ENCODE peak calls at places on chromosomes 2 and 18, in nine cellular contexts. A is ovary, H is lower leg skin, P is IMR-90, Y is transverse colon, Q is endothelial cell of umbilical vein, G is K562, K is prostate gland, X is HepG2. C is an unnamed sample.
A peak's percentile ranks its signal among the peaks of the same experiment; 100 is the strongest.

GRCh38 chr2:127559454-127559853 is 24.0 kb downstream of the MYO7B start:
- DNase-seq in A (no peak), H (peak; percentile 66), P (no peak), Y (no peak), Q (no peak), G (no peak), K (no peak), X (no peak), C (no peak)

GRCh38 chr2:155215037-155215707 is 516.7 kb downstream of the KCNJ3 start:
- DNase-seq in A (no peak), H (no peak), P (no peak), Y (no peak), Q (no peak), G (no peak), K (no peak), X (no peak), C (no peak)

GRCh38 chr2:231683292-231683898 is 24.9 kb upstream of the PTMA start:
- DNase-seq in A (no peak), H (no peak), P (no peak), Y (no peak), Q (no peak), G (no peak), K (no peak), X (no peak), C (no peak)

GRCh38 chr2:152657042-152657441 is 60.2 kb downstream of the PRPF40A start:
- DNase-seq in A (no peak), H (no peak), P (no peak), Y (no peak), Q (no peak), G (no peak), K (no peak), X (no peak), C (no peak)

GRCh38 chr2:176056411-176056810 is 27.4 kb downstream of the EVX2 start:
- DNase-seq in A (no peak), H (no peak), P (no peak), Y (no peak), Q (no peak), G (no peak), K (no peak), X (no peak), C (no peak)

GRCh38 chr2:233426619-233427342 is 72.5 kb downstream of the DGKD start:
- DNase-seq in A (no peak), H (no peak), P (peak; percentile 99), Y (no peak), Q (no peak), G (peak; percentile 61), K (no peak), X (peak; percentile 72), C (peak; percentile 58)

GRCh38 chr18:34972765-34973414 is 68.3 kb upstream of the MAPRE2 start:
- DNase-seq in A (no peak), H (no peak), P (no peak), Y (no peak), Q (no peak), G (no peak), K (no peak), X (no peak), C (no peak)

GRCh38 chr2:15982285-15982967 is 42.1 kb downstream of the MYCN start:
- DNase-seq in A (no peak), H (no peak), P (no peak), Y (no peak), Q (no peak), G (no peak), K (no peak), X (no peak), C (no peak)

GRCh38 chr2:206115026-206115578 is 29.1 kb upstream of the INO80D start:
- DNase-seq in A (no peak), H (no peak), P (no peak), Y (no peak), Q (no peak), G (no peak), K (no peak), X (peak; percentile 20), C (no peak)

GRCh38 chr2:238202326-238203103 is 980 bp downstream of the ILKAP start:
- DNase-seq in A (no peak), H (peak; percentile 75), P (peak; percentile 18), Y (no peak), Q (peak; percentile 39), G (no peak), K (no peak), X (no peak), C (peak; percentile 41)

GRCh38 chr2:62042944-62043343 is 137.5 kb downstream of the COMMD1 start:
- DNase-seq in A (no peak), H (no peak), P (peak; percentile 23), Y (no peak), Q (no peak), G (no peak), K (peak; percentile 78), X (no peak), C (no peak)

GRCh38 chr2:134258684-134259408 is 5.0 kb downstream of the MGAT5 start:
- DNase-seq in A (no peak), H (no peak), P (no peak), Y (peak; percentile 21), Q (no peak), G (no peak), K (no peak), X (no peak), C (no peak)

GRCh38 chr2:197207106-197207505 is 103.5 kb downstream of the ANKRD44 start:
- DNase-seq in A (no peak), H (no peak), P (no peak), Y (no peak), Q (no peak), G (no peak), K (no peak), X (no peak), C (no peak)

GRCh38 chr2:68371581-68371980 is 6.5 kb downstream of the PLEK start:
- DNase-seq in A (no peak), H (no peak), P (no peak), Y (no peak), Q (no peak), G (no peak), K (no peak), X (no peak), C (no peak)

GRCh38 chr2:238848566-238848940 is 668 bp downstream of the TWIST2 start:
- DNase-seq in A (peak; percentile 46), H (peak; percentile 78), P (no peak), Y (no peak), Q (no peak), G (no peak), K (no peak), X (no peak), C (no peak)

GRCh38 chr18:361941-362913 is 94.4 kb upstream of the THOC1 start:
- DNase-seq in A (no peak), H (peak; percentile 93), P (peak; percentile 81), Y (no peak), Q (peak; percentile 85), G (no peak), K (no peak), X (peak; percentile 92), C (no peak)

GRCh38 chr2:239626971-239627598 is 226.3 kb upstream of the HDAC4 start:
- DNase-seq in A (no peak), H (no peak), P (no peak), Y (no peak), Q (no peak), G (no peak), K (no peak), X (no peak), C (no peak)

DNA sequence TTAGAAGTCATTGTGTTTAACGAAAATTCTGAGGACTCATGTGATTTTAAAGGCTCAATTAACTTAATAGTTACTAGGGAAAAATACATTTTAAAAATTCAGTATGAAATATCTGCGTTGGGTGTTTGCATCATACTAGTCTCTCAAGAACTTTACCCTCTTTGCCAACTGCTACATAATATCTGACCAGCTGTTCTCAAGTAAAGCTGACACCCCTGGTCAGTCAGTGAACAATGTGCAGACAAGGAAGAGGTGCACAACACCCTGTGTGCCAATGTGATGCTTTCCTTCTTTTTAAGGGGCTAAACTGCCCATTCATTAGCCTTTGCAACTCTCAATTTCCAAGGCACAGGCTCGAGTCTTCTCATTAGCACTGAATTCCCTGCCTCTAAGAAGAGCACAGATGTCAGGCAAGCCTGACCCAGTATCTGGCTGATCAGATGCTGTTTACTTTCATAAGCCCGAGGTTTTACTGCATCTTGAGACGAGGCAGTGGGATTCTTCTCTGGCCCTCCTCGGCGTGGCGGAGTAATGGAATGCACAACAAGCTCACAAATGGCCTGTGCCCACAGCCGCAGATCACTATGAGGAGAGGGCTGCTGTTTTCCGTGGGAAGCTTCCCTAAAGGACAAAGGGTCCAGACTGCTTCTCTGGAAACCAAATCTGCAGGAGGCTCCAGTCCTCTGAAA is 240.4 kb downstream of the ZNF521 start:
- DNase-seq in A (no peak), H (no peak), P (no peak), Y (no peak), Q (no peak), G (no peak), K (no peak), X (no peak), C (no peak)
- TF ChIP-seq POLR2A in A (no peak), H (no peak), P (no peak), Y (no peak), Q (no peak), G (no peak), K (no peak), X (no peak), C (no peak)

DNA sequence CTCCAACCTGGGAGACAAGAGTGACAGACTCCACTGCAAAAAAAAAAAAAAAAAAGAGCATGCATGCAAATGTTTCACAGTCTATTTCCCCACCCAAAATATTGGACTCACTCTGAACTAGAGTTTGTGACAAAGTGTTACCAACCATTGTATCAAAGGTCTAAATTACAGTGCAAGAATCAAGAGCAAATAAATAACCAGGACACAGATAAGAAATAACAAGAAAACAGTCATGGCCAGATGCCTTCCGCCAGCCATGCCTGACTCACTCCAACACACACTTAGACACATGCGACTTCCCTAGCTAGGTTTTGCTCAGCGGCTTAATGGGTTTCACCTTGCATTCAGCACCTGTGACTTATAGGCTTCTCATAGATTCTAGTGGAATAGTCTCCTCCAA is 62.8 kb downstream of the CYB5A start:
- DNase-seq in A (no peak), H (peak; percentile 43), P (no peak), Y (no peak), Q (no peak), G (no peak), K (no peak), X (no peak), C (no peak)
- TF ChIP-seq POLR2A in A (no peak), H (no peak), P (no peak), Y (no peak), Q (no peak), G (no peak), K (no peak), X (no peak), C (no peak)

DNA sequence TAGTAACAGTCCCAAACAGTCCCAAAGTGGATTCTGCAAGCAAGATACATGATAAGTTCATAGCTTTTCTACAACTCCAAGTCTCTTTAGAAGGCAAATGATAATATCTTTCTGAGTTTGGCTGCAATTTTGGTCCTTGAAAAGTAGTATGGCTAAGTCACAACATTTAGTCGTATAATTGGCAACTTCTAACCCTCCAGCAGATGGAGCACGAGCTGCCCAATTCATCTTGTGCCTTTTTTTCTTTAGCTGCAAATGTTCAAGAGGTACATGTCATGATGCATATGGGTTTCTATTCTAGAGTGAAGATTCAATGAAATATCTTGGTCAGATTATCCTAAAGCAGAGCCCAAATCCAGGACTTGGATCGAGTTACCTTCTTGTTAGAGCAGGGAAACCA is 127.0 kb upstream of the KLHL14 start:
- DNase-seq in A (no peak), H (no peak), P (peak; percentile 4), Y (no peak), Q (peak; percentile 31), G (no peak), K (no peak), X (peak; percentile 19), C (no peak)
- TF ChIP-seq POLR2A in A (no peak), H (no peak), P (no peak), Y (no peak), Q (no peak), G (no peak), K (no peak), X (no peak), C (no peak)

GRCh38 chr2:28810384-28811285 is at the start of gene SPDYA:
- DNase-seq in A (peak; percentile 78), H (peak; percentile 89), P (peak; percentile 36), Y (peak; percentile 69), Q (peak; percentile 73), G (no peak), K (peak; percentile 61), X (no peak), C (no peak)
- TF ChIP-seq POLR2A in A (no peak), H (no peak), P (no peak), Y (no peak), Q (no peak), G (no peak), K (no peak), X (no peak), C (no peak)